ENCODE peak calls at places on chromosomes 12 and 14, in nine cellular contexts. T is breast epithelium; D is neural progenitor cell; M is stomach; R is CD8-positive, alpha-beta memory T cell; X is transverse colon; F is adipocyte; L is psoas muscle; A is right lobe of liver. I is an unnamed sample.

GRCh38 chr14:64707661-64708060 is 3.4 kb downstream of the PLEKHG3 start:
- DNase-seq in T (no peak), D (no peak), M (no peak), R (no peak), X (peak; percentile 53), F (peak; percentile 43), L (no peak), A (peak; percentile 63), I (no peak)

GRCh38 chr14:68372363-68372762 is 420.5 kb downstream of the ZFP36L1 start:
- DNase-seq in T (no peak), D (no peak), M (no peak), R (no peak), X (no peak), F (no peak), L (no peak), A (no peak), I (no peak)

GRCh38 chr12:107373238-107373809 is 280.0 kb upstream of the CRY1 start:
- DNase-seq in T (no peak), D (no peak), M (no peak), R (no peak), X (no peak), F (no peak), L (no peak), A (no peak), I (no peak)

GRCh38 chr14:60095781-60096450 is 4.2 kb downstream of the PCNX4 start:
- DNase-seq in T (no peak), D (no peak), M (no peak), R (no peak), X (no peak), F (peak; percentile 48), L (no peak), A (no peak), I (no peak)

GRCh38 chr12:44317651-44318126 is 481.8 kb downstream of the TMEM117 start:
- DNase-seq in T (no peak), D (peak; percentile 65), M (no peak), R (no peak), X (no peak), F (peak; percentile 7), L (no peak), A (no peak), I (no peak)

GRCh38 chr12:119644930-119645329 is 23.0 kb upstream of the PRKAB1 start:
- DNase-seq in T (no peak), D (no peak), M (no peak), R (no peak), X (no peak), F (no peak), L (no peak), A (no peak), I (no peak)

GRCh38 chr14:96038920-96039632 is at the start of gene C14orf132:
- DNase-seq in T (peak; percentile 54), D (peak; percentile 75), M (peak; percentile 58), R (no peak), X (peak; percentile 67), F (peak; percentile 87), L (peak; percentile 75), A (peak; percentile 88), I (peak; percentile 66)

GRCh38 chr12:1309610-1310009 is 284.8 kb downstream of the FBXL14 start:
- DNase-seq in T (no peak), D (no peak), M (no peak), R (no peak), X (no peak), F (no peak), L (no peak), A (no peak), I (no peak)

GRCh38 chr14:95497561-95498011 is 18.9 kb downstream of the SYNE3 start:
- DNase-seq in T (no peak), D (no peak), M (no peak), R (no peak), X (no peak), F (no peak), L (no peak), A (no peak), I (no peak)

GRCh38 chr12:113424915-113425823 is 3.0 kb downstream of the SDSL start:
- DNase-seq in T (no peak), D (peak; percentile 52), M (peak; percentile 61), R (peak; percentile 62), X (peak; percentile 62), F (peak; percentile 67), L (peak; percentile 45), A (peak; percentile 66), I (peak; percentile 52)

GRCh38 chr14:44586910-44587309 is 79.8 kb upstream of the FSCB start:
- DNase-seq in T (no peak), D (no peak), M (no peak), R (no peak), X (no peak), F (no peak), L (no peak), A (no peak), I (no peak)

GRCh38 chr14:104364830-104365229 is 214.7 kb upstream of the C14orf180 start:
- DNase-seq in T (no peak), D (no peak), M (no peak), R (peak; percentile 25), X (no peak), F (no peak), L (no peak), A (no peak), I (no peak)

GRCh38 chr14:105046891-105047282 is 18.3 kb downstream of the GPR132 start:
- DNase-seq in T (no peak), D (no peak), M (no peak), R (no peak), X (no peak), F (no peak), L (no peak), A (no peak), I (no peak)

GRCh38 chr12:30457621-30458289 is 237.9 kb downstream of the IPO8 start:
- DNase-seq in T (no peak), D (peak; percentile 36), M (no peak), R (no peak), X (no peak), F (peak; percentile 52), L (no peak), A (no peak), I (no peak)

GRCh38 chr14:64899958-64900357 is 14.3 kb upstream of the CHURC1 start:
- DNase-seq in T (no peak), D (no peak), M (no peak), R (no peak), X (no peak), F (no peak), L (no peak), A (no peak), I (no peak)

DNA sequence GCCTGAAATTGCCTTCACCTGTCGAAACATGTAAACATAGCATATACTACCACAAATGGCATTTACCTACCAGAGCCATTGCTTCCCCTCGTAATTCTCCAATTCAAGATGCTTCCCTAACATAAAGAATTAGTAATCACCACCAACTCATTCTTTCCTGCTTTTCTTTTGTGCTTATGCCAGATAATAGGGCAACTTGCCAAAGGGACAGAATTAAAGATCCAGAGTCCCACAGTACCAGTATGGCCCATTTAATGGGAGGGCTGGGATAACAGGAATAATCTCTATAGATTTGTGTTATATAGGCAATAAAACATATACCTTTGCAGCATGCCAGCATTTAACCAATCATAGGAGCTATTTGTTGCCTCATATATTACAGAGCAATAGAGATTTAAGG is 31.0 kb downstream of the ATF7 start:
- DNase-seq in T (no peak), D (no peak), M (no peak), R (no peak), X (no peak), F (no peak), L (no peak), A (no peak), I (no peak)
- H3K4me1 ChIP-seq in T (peaks cover 13% of the 10 kb centered on the region), D (peaks cover 34% of the 10 kb centered on the region), M (peaks cover 4% of the 10 kb centered on the region), R (peaks cover 12% of the 10 kb centered on the region), X (peaks cover 28% of the 10 kb centered on the region), F (peaks cover 20% of the 10 kb centered on the region), L (peaks cover 39% of the 10 kb centered on the region), A (no peaks in the 10 kb centered on the region), I (peaks cover 51% of the 10 kb centered on the region)

GRCh38 chr12:47190905-47191304 is 111.1 kb upstream of the AMIGO2 start:
- DNase-seq in T (no peak), D (no peak), M (no peak), R (no peak), X (no peak), F (no peak), L (no peak), A (no peak), I (no peak)
- H3K4me1 ChIP-seq in T (no peaks in the 10 kb centered on the region), D (peaks cover 20% of the 10 kb centered on the region), M (no peaks in the 10 kb centered on the region), R (peaks cover 87% of the 10 kb centered on the region), X (peaks cover 7% of the 10 kb centered on the region), F (peaks cover 12% of the 10 kb centered on the region), L (no peaks in the 10 kb centered on the region), A (no peaks in the 10 kb centered on the region), I (peaks cover 38% of the 10 kb centered on the region)

DNA sequence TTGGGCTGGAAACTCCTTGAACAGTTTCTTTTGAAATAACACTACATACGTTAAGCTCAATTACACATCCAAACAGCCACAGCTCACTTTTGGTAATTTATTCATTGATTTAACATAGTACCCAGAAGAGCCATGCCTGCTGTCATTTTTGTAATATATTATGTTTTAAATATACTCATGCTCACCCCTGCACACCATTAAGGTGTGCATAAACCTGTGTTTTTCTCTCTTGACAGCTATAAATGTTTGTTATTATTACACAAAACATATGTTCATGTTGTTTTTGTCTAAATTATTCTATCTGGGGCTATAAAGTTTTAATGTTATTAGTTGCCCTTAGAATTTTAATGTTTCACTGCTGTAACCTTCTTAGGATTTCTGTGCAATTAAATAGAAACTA is 296.1 kb downstream of the AKAP6 start:
- DNase-seq in T (no peak), D (no peak), M (no peak), R (no peak), X (no peak), F (no peak), L (no peak), A (no peak), I (no peak)
- H3K4me1 ChIP-seq in T (no peaks in the 10 kb centered on the region), D (peaks cover 15% of the 10 kb centered on the region), M (no peaks in the 10 kb centered on the region), R (no peaks in the 10 kb centered on the region), X (no peaks in the 10 kb centered on the region), F (peaks cover 24% of the 10 kb centered on the region), L (peaks cover 16% of the 10 kb centered on the region), A (no peaks in the 10 kb centered on the region), I (peaks cover 23% of the 10 kb centered on the region)

DNA sequence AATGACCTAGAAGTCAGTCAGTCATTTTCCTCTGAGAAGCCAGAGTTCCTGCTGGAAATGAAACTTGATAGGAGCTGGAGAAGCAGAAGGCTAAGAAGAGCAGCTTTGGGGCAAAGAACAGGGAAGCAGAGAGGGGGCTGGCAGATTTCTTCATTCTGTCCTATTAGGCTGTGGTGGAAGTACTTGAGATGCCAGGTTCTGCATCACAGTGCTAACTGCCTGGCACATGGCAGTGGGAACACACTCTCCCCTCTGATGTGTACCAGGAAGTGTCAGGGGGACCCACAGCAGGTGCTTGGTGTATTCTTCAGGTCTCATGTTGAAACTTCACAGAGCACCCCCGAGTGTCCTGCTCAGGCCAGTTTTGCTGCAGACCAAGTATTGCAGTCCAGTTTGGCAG is 61.0 kb downstream of the SUSD6 start:
- DNase-seq in T (no peak), D (no peak), M (no peak), R (no peak), X (no peak), F (no peak), L (no peak), A (no peak), I (no peak)
- H3K4me1 ChIP-seq in T (peaks cover 23% of the 10 kb centered on the region), D (peaks cover 43% of the 10 kb centered on the region), M (peaks cover 42% of the 10 kb centered on the region), R (peaks cover 77% of the 10 kb centered on the region), X (peaks cover 59% of the 10 kb centered on the region), F (peaks cover 24% of the 10 kb centered on the region), L (peaks cover 72% of the 10 kb centered on the region), A (peaks cover 6% of the 10 kb centered on the region), I (peaks cover 98% of the 10 kb centered on the region)

I was measured in heart right ventricle.